ENCODE peak calls at places on chromosomes 11 and 22, in ten cellular contexts. N is NCI-H1105; S is brain microvascular endothelial cell; O is NCI-H1930; F is NCI-H2029 treated with DMSO at 0.1 percent for 48 hours; L is activated T-helper 1 cell treated with anti-CD3 and anti-CD28 coated beads, Interleukin-2, amount 50 U/mL, for 16 hours; Q is fibroblast of villous mesenchyme; R is COLO829; U is stimulated activated effector memory CD8-positive, alpha-beta T cell treated with anti-CD3 and anti-CD28 coated beads, Interleukin-12 subunit alpha, Interleukin-12 subunit beta, amount 100 ng/mL, for 72 hours; A is dorsolateral prefrontal cortex. B is an unnamed sample.

GRCh38 chr11:74570266-74571061 is 21.9 kb upstream of the POLD3 start:
- DNase-seq in N (peak; percentile 24), S (peak; percentile 58), O (peak; percentile 21), F (peak; percentile 60), L (no peak), Q (peak; percentile 58), R (peak; percentile 73), U (no peak), A (no peak), B (no peak)

GRCh38 chr22:39117585-39118191 is 20.6 kb downstream of the APOBEC3H start:
- DNase-seq in N (peak; percentile 44), S (peak; percentile 20), O (no peak), F (no peak), L (peak; percentile 46), Q (peak; percentile 71), R (peak; percentile 25), U (peak; percentile 90), A (no peak), B (peak; percentile 48)

GRCh38 chr22:25969901-25970300 is 199.4 kb upstream of the SEZ6L start:
- DNase-seq in N (no peak), S (no peak), O (no peak), F (no peak), L (no peak), Q (no peak), R (no peak), U (no peak), A (no peak), B (no peak)

GRCh38 chr22:23220485-23221350 is 40.4 kb downstream of the BCR start:
- DNase-seq in N (no peak), S (no peak), O (no peak), F (no peak), L (no peak), Q (peak; percentile 42), R (no peak), U (no peak), A (no peak), B (no peak)

GRCh38 chr11:62458212-62459002 is 39.6 kb downstream of the SCGB1A1 start:
- DNase-seq in N (no peak), S (no peak), O (no peak), F (no peak), L (no peak), Q (no peak), R (peak; percentile 73), U (no peak), A (no peak), B (no peak)

GRCh38 chr11:61814958-61815789 is 1.6 kb downstream of the FADS1 start:
- DNase-seq in N (peak; percentile 93), S (peak; percentile 74), O (peak; percentile 92), F (peak; percentile 47), L (peak; percentile 14), Q (peak; percentile 98), R (peak; percentile 98), U (peak; percentile 87), A (peak; percentile 96), B (no peak)

GRCh38 chr11:130738618-130739017 is 177.7 kb downstream of the SNX19 start:
- DNase-seq in N (no peak), S (peak; percentile 66), O (no peak), F (no peak), L (no peak), Q (peak; percentile 37), R (no peak), U (no peak), A (no peak), B (no peak)

GRCh38 chr11:9573775-9574555 is 495 bp downstream of the WEE1 start:
- DNase-seq in N (no peak), S (no peak), O (no peak), F (no peak), L (no peak), Q (no peak), R (no peak), U (no peak), A (no peak), B (no peak)

GRCh38 chr11:113324250-113324649 is 9.9 kb downstream of the TTC12 start:
- DNase-seq in N (no peak), S (no peak), O (no peak), F (no peak), L (no peak), Q (no peak), R (no peak), U (no peak), A (no peak), B (no peak)

GRCh38 chr11:2097998-2098690 is 41.0 kb downstream of the IGF2 start:
- DNase-seq in N (no peak), S (no peak), O (no peak), F (no peak), L (no peak), Q (no peak), R (no peak), U (no peak), A (peak; percentile 9), B (no peak)

GRCh38 chr11:67032830-67033555 is 10.1 kb downstream of the SYT12 start:
- DNase-seq in N (no peak), S (peak; percentile 93), O (no peak), F (no peak), L (no peak), Q (peak; percentile 87), R (no peak), U (no peak), A (peak; percentile 58), B (no peak)

GRCh38 chr11:19083166-19083565 is 22.6 kb upstream of the MRGPRX2 start:
- DNase-seq in N (no peak), S (no peak), O (no peak), F (no peak), L (no peak), Q (no peak), R (no peak), U (no peak), A (no peak), B (no peak)

GRCh38 chr22:39526736-39527171 is 5.8 kb downstream of the RPS19BP1 start:
- DNase-seq in N (no peak), S (no peak), O (no peak), F (no peak), L (no peak), Q (no peak), R (no peak), U (no peak), A (no peak), B (no peak)

GRCh38 chr11:10325398-10326079 is 20.7 kb downstream of the ADM start:
- DNase-seq in N (no peak), S (peak; percentile 89), O (no peak), F (no peak), L (no peak), Q (peak; percentile 96), R (no peak), U (no peak), A (no peak), B (no peak)

GRCh38 chr22:38923463-38924196 is 33.8 kb upstream of the APOBEC3A start:
- DNase-seq in N (peak; percentile 90), S (peak; percentile 36), O (peak; percentile 83), F (peak; percentile 97), L (no peak), Q (peak; percentile 75), R (peak; percentile 89), U (peak; percentile 41), A (peak; percentile 90), B (no peak)

GRCh38 chr11:70437111-70437784 is 38.9 kb downstream of the CTTN start:
- DNase-seq in N (no peak), S (no peak), O (no peak), F (no peak), L (no peak), Q (no peak), R (no peak), U (no peak), A (no peak), B (no peak)

GRCh38 chr11:9672288-9672916 is 8.5 kb downstream of the SWAP70 start:
- DNase-seq in N (no peak), S (no peak), O (no peak), F (no peak), L (no peak), Q (no peak), R (no peak), U (no peak), A (no peak), B (no peak)

GRCh38 chr11:61834278-61835004 is 6.3 kb downstream of the FADS2 start:
- DNase-seq in N (no peak), S (peak; percentile 64), O (no peak), F (no peak), L (peak; percentile 13), Q (peak; percentile 85), R (no peak), U (peak; percentile 77), A (peak; percentile 52), B (peak; percentile 15)

GRCh38 chr22:44455963-44456358 is 42.1 kb downstream of the RTL6 start:
- DNase-seq in N (no peak), S (no peak), O (no peak), F (no peak), L (no peak), Q (no peak), R (no peak), U (no peak), A (no peak), B (no peak)

GRCh38 chr11:17405232-17406005 is 17.0 kb upstream of the KCNJ11 start:
- DNase-seq in N (no peak), S (peak; percentile 35), O (no peak), F (peak; percentile 27), L (no peak), Q (peak; percentile 68), R (peak; percentile 30), U (no peak), A (peak; percentile 76), B (no peak)

GRCh38 chr22:30002861-30003489 is 77.3 kb upstream of the HORMAD2 start:
- DNase-seq in N (no peak), S (no peak), O (no peak), F (no peak), L (no peak), Q (no peak), R (no peak), U (no peak), A (no peak), B (no peak)

GRCh38 chr11:132463941-132464340 is 1068.4 kb downstream of the OPCML start:
- DNase-seq in N (peak; percentile 40), S (no peak), O (no peak), F (no peak), L (no peak), Q (peak; percentile 34), R (no peak), U (no peak), A (no peak), B (no peak)

GRCh38 chr11:69218946-69219720 is 63.4 kb downstream of the SMIM38 start:
- DNase-seq in N (no peak), S (no peak), O (no peak), F (no peak), L (no peak), Q (no peak), R (no peak), U (no peak), A (no peak), B (no peak)

GRCh38 chr11:76150141-76150540 is 56.2 kb downstream of the WNT11 start:
- DNase-seq in N (no peak), S (no peak), O (no peak), F (no peak), L (no peak), Q (no peak), R (no peak), U (no peak), A (no peak), B (no peak)

GRCh38 chr22:36238348-36239149 is 778 bp downstream of the APOL2 start:
- DNase-seq in N (peak; percentile 45), S (no peak), O (no peak), F (no peak), L (no peak), Q (no peak), R (no peak), U (no peak), A (no peak), B (no peak)